ENCODE peak calls at places on chromosomes 4 and X, in nine cellular contexts. C, S, H, W, Q, O, I, V and E are unnamed samples.

GRCh38 chrX:99719140-99719539 is 690.9 kb downstream of the PCDH19 start:
- DNase-seq in C (no peak), S (no peak), H (no peak), W (no peak), Q (no peak), O (no peak), I (no peak), V (no peak), E (no peak)

GRCh38 chrX:107672955-107673378 is 44.7 kb downstream of the PRPS1 start:
- DNase-seq in C (no peak), S (no peak), H (peak), W (peak), Q (peak), O (peak), I (peak), V (peak), E (peak)

GRCh38 chr4:109435635-109436034 is 2.0 kb downstream of the SEC24B start:
- DNase-seq in C (no peak), S (no peak), H (no peak), W (no peak), Q (no peak), O (no peak), I (no peak), V (no peak), E (no peak)

GRCh38 chrX:127030011-127030738 is 210.6 kb downstream of the PRR32 start:
- DNase-seq in C (no peak), S (no peak), H (no peak), W (no peak), Q (no peak), O (no peak), I (no peak), V (peak), E (no peak)

GRCh38 chr4:43754566-43754965 is 694.0 kb downstream of the KCTD8 start:
- DNase-seq in C (no peak), S (no peak), H (no peak), W (no peak), Q (no peak), O (no peak), I (no peak), V (no peak), E (no peak)

GRCh38 chrX:363621-364375 is 22.9 kb downstream of the PPP2R3B start:
- DNase-seq in C (no peak), S (no peak), H (no peak), W (no peak), Q (peak), O (no peak), I (no peak), V (no peak), E (no peak)

GRCh38 chr4:7632971-7633370 is 198.2 kb upstream of the PSAPL1 start:
- DNase-seq in C (no peak), S (no peak), H (no peak), W (no peak), Q (no peak), O (no peak), I (peak), V (no peak), E (no peak)

GRCh38 chr4:82247171-82247570 is 126.6 kb downstream of the HNRNPD start:
- DNase-seq in C (no peak), S (no peak), H (no peak), W (no peak), Q (no peak), O (no peak), I (no peak), V (no peak), E (no peak)

GRCh38 chr4:22055954-22056353 is 107.4 kb upstream of the KCNIP4 start:
- DNase-seq in C (no peak), S (no peak), H (no peak), W (no peak), Q (no peak), O (no peak), I (no peak), V (no peak), E (no peak)

GRCh38 chr4:113636877-113637276 is 124.7 kb downstream of the CAMK2D start:
- DNase-seq in C (peak), S (no peak), H (no peak), W (no peak), Q (no peak), O (no peak), I (peak), V (no peak), E (no peak)

GRCh38 chr4:89193828-89194227 is 82.5 kb downstream of the TIGD2 start:
- DNase-seq in C (no peak), S (no peak), H (no peak), W (peak), Q (no peak), O (no peak), I (no peak), V (no peak), E (no peak)

GRCh38 chrX:40158036-40158706 is 60.4 kb upstream of the BCOR start:
- DNase-seq in C (no peak), S (no peak), H (no peak), W (no peak), Q (peak), O (peak), I (no peak), V (no peak), E (peak)

GRCh38 chr4:27861381-27861787 is 1000.7 kb downstream of the STIM2 start:
- DNase-seq in C (no peak), S (no peak), H (no peak), W (no peak), Q (no peak), O (peak), I (peak), V (peak), E (peak)

GRCh38 chr4:7956306-7957112 is 16.8 kb upstream of the AFAP1 start:
- DNase-seq in C (no peak), S (no peak), H (no peak), W (no peak), Q (peak), O (no peak), I (peak), V (no peak), E (no peak)

GRCh38 chr4:24053906-24054305 is 164.1 kb upstream of the PPARGC1A start:
- DNase-seq in C (no peak), S (no peak), H (no peak), W (no peak), Q (no peak), O (no peak), I (no peak), V (no peak), E (no peak)

GRCh38 chr4:115986573-115986972 is 873.2 kb upstream of the NDST4 start:
- DNase-seq in C (no peak), S (no peak), H (no peak), W (no peak), Q (no peak), O (no peak), I (no peak), V (no peak), E (no peak)

GRCh38 chr4:91284480-91284879 is 1019.3 kb upstream of the GRID2 start:
- DNase-seq in C (no peak), S (no peak), H (no peak), W (no peak), Q (no peak), O (no peak), I (no peak), V (no peak), E (no peak)

GRCh38 chr4:165537028-165537648 is 158.3 kb downstream of the CPE start:
- DNase-seq in C (peak), S (peak), H (no peak), W (no peak), Q (no peak), O (peak), I (peak), V (peak), E (peak)